ENCODE peak calls at places on chromosomes 12 and 14, in five cellular contexts. Z is mesenchymal stem cell, Q is H1, M is H9, E is trophoblast cell. B is an unnamed sample.
A peak's percentile ranks its signal among the peaks of the same experiment; 100 is the strongest.

GRCh38 chr12:104182144-104182543 is 33.4 kb upstream of the TXNRD1 start:
- DNase-seq in Z (no peak), Q (no peak), M (no peak), E (peak; percentile 83), B (no peak)

GRCh38 chr12:124578854-124579253 is 11.4 kb upstream of the NCOR2 start:
- DNase-seq in Z (no peak), Q (no peak), M (no peak), E (no peak), B (no peak)

GRCh38 chr12:107610030-107610859 is 75.4 kb upstream of the PWP1 start:
- DNase-seq in Z (peak; percentile 32), Q (peak; percentile 62), M (peak; percentile 85), E (peak; percentile 34), B (peak; percentile 38)

GRCh38 chr12:26135010-26135420 is 10.2 kb upstream of the BHLHE41 start:
- DNase-seq in Z (no peak), Q (no peak), M (no peak), E (no peak), B (no peak)

GRCh38 chr12:91272456-91273063 is 89.9 kb upstream of the DCN start:
- DNase-seq in Z (peak; percentile 45), Q (peak; percentile 15), M (peak; percentile 55), E (no peak), B (peak; percentile 21)

GRCh38 chr12:131211279-131211938 is 257.7 kb downstream of the ADGRD1 start:
- DNase-seq in Z (no peak), Q (no peak), M (peak; percentile 22), E (no peak), B (no peak)

GRCh38 chr14:100803694-100804075 is 22.2 kb upstream of the MEG3 start:
- DNase-seq in Z (no peak), Q (no peak), M (no peak), E (no peak), B (no peak)

GRCh38 chr14:67583711-67584644 is 16.1 kb downstream of the PIGH start:
- DNase-seq in Z (peak; percentile 63), Q (no peak), M (no peak), E (peak; percentile 77), B (peak; percentile 47)

GRCh38 chr12:47651368-47652254 is 54.2 kb downstream of the RPAP3 start:
- DNase-seq in Z (peak; percentile 76), Q (no peak), M (peak; percentile 65), E (peak; percentile 51), B (peak; percentile 17)

GRCh38 chr12:66964629-66965028 is 285.8 kb upstream of the GRIP1 start:
- DNase-seq in Z (peak; percentile 46), Q (no peak), M (no peak), E (peak; percentile 65), B (no peak)

GRCh38 chr12:123896786-123897185 is 75.8 kb downstream of the CCDC92 start:
- DNase-seq in Z (no peak), Q (no peak), M (no peak), E (no peak), B (no peak)

GRCh38 chr12:21301-22189 is 45.0 kb upstream of the IQSEC3 start:
- DNase-seq in Z (no peak), Q (no peak), M (no peak), E (no peak), B (no peak)

GRCh38 chr14:95480109-95480886 is 36.2 kb downstream of the SYNE3 start:
- DNase-seq in Z (peak; percentile 53), Q (no peak), M (no peak), E (peak; percentile 86), B (no peak)

GRCh38 chr14:66379116-66379515 is 107.1 kb upstream of the CCDC196 start:
- DNase-seq in Z (no peak), Q (no peak), M (no peak), E (no peak), B (no peak)

GRCh38 chr12:4703676-4704075 is 16.5 kb upstream of the GALNT8 start:
- DNase-seq in Z (no peak), Q (no peak), M (no peak), E (no peak), B (no peak)

GRCh38 chr14:103943673-103944072 is 1.3 kb upstream of the RD3L start:
- DNase-seq in Z (peak; percentile 59), Q (no peak), M (no peak), E (no peak), B (no peak)

GRCh38 chr14:22614240-22614799 is 16.2 kb downstream of the ABHD4 start:
- DNase-seq in Z (peak; percentile 98), Q (no peak), M (no peak), E (peak; percentile 83), B (no peak)

GRCh38 chr14:49959822-49960408 is 67.0 kb downstream of the ARF6 start:
- DNase-seq in Z (no peak), Q (no peak), M (no peak), E (peak; percentile 34), B (no peak)

GRCh38 chr14:80316426-80316825 is 105.1 kb upstream of the DIO2 start:
- DNase-seq in Z (no peak), Q (no peak), M (no peak), E (no peak), B (no peak)

GRCh38 chr12:108299516-108299915 is 39.6 kb downstream of the CMKLR1 start:
- DNase-seq in Z (no peak), Q (no peak), M (no peak), E (no peak), B (no peak)

GRCh38 chr12:82279597-82279996 is 78.6 kb downstream of the CCDC59 start:
- DNase-seq in Z (no peak), Q (no peak), M (no peak), E (no peak), B (no peak)

GRCh38 chr12:77575376-77575775 is 255.3 kb upstream of the NAV3 start:
- DNase-seq in Z (no peak), Q (no peak), M (no peak), E (no peak), B (no peak)

GRCh38 chr12:67211029-67211428 is 58.1 kb upstream of the CAND1 start:
- DNase-seq in Z (no peak), Q (no peak), M (no peak), E (no peak), B (no peak)

GRCh38 chr12:115923851-115924250 is 353.6 kb downstream of the MED13L start:
- DNase-seq in Z (no peak), Q (no peak), M (no peak), E (no peak), B (no peak)

GRCh38 chr12:127489055-127489454 is 777.9 kb upstream of the TMEM132C start:
- DNase-seq in Z (no peak), Q (no peak), M (no peak), E (no peak), B (no peak)

GRCh38 chr12:87086118-87086891 is 830.1 kb upstream of the MGAT4C start:
- DNase-seq in Z (peak; percentile 17), Q (no peak), M (no peak), E (no peak), B (no peak)

GRCh38 chr12:75305412-75306332 is 24.5 kb downstream of the CAPS2 start:
- DNase-seq in Z (no peak), Q (no peak), M (no peak), E (no peak), B (no peak)

DNA sequence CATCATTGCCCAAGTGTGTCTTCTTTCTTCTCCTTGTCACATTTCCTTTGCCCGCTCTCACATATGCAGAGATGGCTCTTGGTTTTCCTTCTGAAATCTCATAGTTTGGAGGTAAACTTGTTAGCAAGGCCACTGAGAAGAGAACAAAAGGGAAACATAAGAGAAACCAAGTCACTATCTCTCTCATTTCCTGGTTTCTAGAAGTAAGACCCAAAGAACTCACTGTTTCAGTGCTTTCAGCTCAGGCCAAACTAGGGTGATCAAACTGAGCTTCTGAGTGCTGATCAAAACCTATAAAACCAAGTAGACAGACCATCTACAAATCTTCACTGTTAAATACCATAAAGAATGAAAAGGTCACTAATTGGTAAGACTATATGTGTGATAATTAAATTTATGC is 275.4 kb upstream of the BTG1 start:
- DNase-seq in Z (no peak), Q (no peak), M (no peak), E (no peak), B (no peak)
- H2BK12ac ChIP-seq in Z (no peak overlapping the region), Q (no peak overlapping the region), M (no peak overlapping the region), E (no peak overlapping the region), B (no peak overlapping the region)

DNA sequence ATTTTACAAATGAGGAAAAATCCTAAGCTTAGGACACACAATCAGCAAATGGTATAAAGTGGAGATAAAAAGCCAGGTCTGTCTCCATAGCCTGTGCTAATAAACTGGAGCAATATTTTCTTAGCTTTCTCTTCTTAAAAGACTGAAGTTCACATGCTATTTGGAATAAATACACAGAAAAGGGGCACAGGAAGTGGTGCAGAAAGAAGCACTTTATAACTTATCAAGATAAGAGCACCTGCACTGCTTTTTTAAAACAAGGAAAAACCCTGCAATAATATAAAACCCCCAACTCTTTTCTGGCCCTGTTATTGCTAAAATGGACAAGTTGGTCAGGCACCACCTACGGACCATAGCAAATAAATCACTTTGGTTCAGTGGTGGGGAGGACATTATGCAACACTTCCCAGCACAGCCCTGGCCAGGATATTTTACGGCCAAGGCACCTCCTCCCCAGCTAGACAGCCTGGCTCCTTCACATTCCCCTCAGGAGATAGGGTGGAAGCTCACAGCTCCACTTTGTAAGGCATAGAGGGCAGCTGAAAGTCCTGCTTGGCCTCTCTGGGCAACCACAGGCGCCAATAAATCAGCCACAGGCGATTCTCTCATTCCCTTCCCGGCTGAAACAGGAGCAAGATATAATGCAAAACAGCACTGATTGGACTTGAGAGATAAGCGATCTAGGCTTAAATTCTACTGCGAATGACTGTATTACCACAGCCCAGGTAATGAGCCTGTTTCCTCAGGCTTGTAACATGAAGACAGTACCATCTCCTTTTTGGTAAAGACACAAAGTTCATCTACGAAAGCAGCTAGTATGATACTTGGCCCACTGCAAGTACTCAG is 2.1 kb downstream of the ZBTB25 start:
- DNase-seq in Z (peak; percentile 88), Q (no peak), M (no peak), E (peak; percentile 74), B (no peak)
- H3K4ac ChIP-seq in Z (peak overlapping the region; percentile 37), Q (no peak overlapping the region), M (no peak overlapping the region), E (no peak overlapping the region), B (no peak overlapping the region)

DNA sequence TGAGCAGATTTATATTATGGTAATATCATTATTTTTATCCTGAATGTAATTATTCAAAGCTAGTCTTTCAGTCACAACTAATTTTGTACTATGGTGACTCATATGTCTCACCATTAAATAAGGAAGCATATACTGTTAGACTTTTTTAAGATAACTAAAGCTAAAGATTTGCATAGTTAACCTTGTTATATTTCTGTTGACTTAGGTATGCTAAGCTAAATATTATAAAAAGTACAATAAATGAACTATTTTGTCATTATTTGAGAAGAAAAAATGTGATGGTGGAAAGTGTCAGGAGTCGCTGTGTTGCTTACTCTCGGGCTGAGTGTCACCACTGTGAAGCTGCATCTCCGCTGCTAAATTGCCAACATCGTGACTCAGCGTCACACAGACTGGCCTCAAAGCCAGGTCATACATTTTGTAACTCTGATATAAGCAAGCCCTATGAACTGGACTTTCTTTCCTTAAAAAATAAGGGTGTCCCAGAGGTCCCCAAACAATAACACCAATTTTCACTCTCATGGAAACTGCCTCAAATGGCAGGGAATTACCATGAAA is 69.0 kb upstream of the SSTR1 start:
- DNase-seq in Z (peak; percentile 17), Q (no peak), M (no peak), E (no peak), B (no peak)
- H3K4me1 ChIP-seq in Z (peaks cover 1% of the 10 kb centered on the region), Q (no peaks in the 10 kb centered on the region), M (peaks cover 10% of the 10 kb centered on the region), E (no peaks in the 10 kb centered on the region), B (no peaks in the 10 kb centered on the region)

DNA sequence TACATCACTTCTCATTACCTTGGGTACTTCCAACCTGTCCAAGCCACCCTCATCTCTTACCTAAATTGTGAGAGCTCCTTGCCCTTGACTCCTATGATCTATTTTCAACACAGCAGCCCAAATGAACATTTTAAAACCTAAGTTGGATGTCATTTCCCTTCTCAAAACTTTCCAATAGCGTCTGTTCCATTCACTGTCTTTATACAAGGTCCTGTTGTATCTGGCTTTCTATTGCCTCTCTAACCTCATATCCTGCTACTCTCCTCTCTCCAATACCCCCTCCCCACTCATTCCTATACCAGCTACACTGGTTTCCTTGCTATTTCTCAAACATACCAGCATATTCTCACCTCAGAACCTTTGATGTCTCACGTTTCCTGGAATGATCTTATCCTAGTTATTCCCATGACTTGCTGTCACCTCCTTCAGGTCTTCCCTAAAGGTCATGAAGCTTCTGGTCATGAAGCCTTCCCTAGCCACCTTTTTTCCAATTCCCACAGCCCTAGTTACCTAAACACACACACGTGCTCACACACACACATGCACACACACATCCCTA is 4.1 kb upstream of the KANSL2 start:
- DNase-seq in Z (no peak), Q (no peak), M (no peak), E (peak; percentile 85), B (no peak)
- H2BK12ac ChIP-seq in Z (no peak overlapping the region), Q (no peak overlapping the region), M (no peak overlapping the region), E (no peak overlapping the region), B (no peak overlapping the region)

B was measured in neuronal stem cell.